ENCODE peak calls at places on chromosomes 1 and 21, in six cellular contexts. J is neural progenitor cell, W is foreskin fibroblast, X is AG09319, E is IMR-90, G is body of pancreas. H is an unnamed sample.

GRCh38 chr1:58888776-58889341 is 105.0 kb upstream of the JUN start:
- DNase-seq in W (peak), G (no peak), J (no peak), X (no peak), E (peak), H (no peak)

GRCh38 chr1:178126790-178127189 is 32.9 kb downstream of the RASAL2 start:
- DNase-seq in G (no peak), X (peak), E (peak), W (peak), J (no peak), H (no peak)

GRCh38 chr1:181643631-181644030 is 160.3 kb downstream of the CACNA1E start:
- DNase-seq in E (no peak), G (no peak), X (no peak), J (no peak), W (no peak), H (no peak)

GRCh38 chr1:31987231-31987630 is 26.4 kb upstream of the KHDRBS1 start:
- DNase-seq in W (no peak), G (no peak), E (no peak), J (peak), X (no peak), H (no peak)

GRCh38 chr1:19650416-19651140 is 6.5 kb downstream of the NBL1 start:
- DNase-seq in G (no peak), W (peak), J (no peak), E (no peak), X (no peak), H (no peak)

GRCh38 chr1:108570998-108571401 is 11.1 kb downstream of the EEIG2 start:
- DNase-seq in J (no peak), E (no peak), X (no peak), W (no peak), G (no peak), H (no peak)

GRCh38 chr1:160739098-160739511 is at the start of gene SLAMF7:
- DNase-seq in X (no peak), J (no peak), E (no peak), G (no peak), W (no peak), H (no peak)

GRCh38 chr21:28445081-28445830 is 547.4 kb downstream of the LTN1 start:
- DNase-seq in J (no peak), X (no peak), W (peak), G (no peak), E (peak), H (no peak)

GRCh38 chr1:231937013-231937754 is 310.6 kb downstream of the DISC1 start:
- DNase-seq in G (peak), J (no peak), E (no peak), W (no peak), X (no peak), H (no peak)

GRCh38 chr1:216944864-216945505 is 221.8 kb upstream of the ESRRG start:
- DNase-seq in W (no peak), E (no peak), G (no peak), X (no peak), J (peak), H (no peak)

GRCh38 chr1:203968728-203969127 is 104.2 kb upstream of the SOX13 start:
- DNase-seq in E (no peak), W (no peak), J (no peak), X (no peak), G (no peak), H (no peak)

GRCh38 chr21:35738342-35738961 is 321.9 kb downstream of the SETD4 start:
- DNase-seq in E (peak), G (peak), J (no peak), W (peak), X (no peak), H (no peak)

GRCh38 chr1:234515821-234516241 is 36.9 kb upstream of the TARBP1 start:
- DNase-seq in W (peak), E (peak), G (no peak), X (no peak), J (no peak), H (no peak)

GRCh38 chr1:151823175-151823574 is 8.4 kb downstream of the RORC start:
- DNase-seq in W (no peak), J (no peak), G (no peak), X (no peak), E (no peak), H (no peak)

GRCh38 chr1:220954321-220954720 is 75.1 kb downstream of the HLX start:
- DNase-seq in W (no peak), X (no peak), G (no peak), E (no peak), J (no peak), H (no peak)

GRCh38 chr1:81607086-81607485 is 193.6 kb upstream of the ADGRL2 start:
- DNase-seq in J (no peak), G (no peak), W (no peak), X (no peak), E (no peak), H (no peak)

GRCh38 chr1:198556969-198557368 is 16.5 kb upstream of the ATP6V1G3 start:
- DNase-seq in X (no peak), E (no peak), G (no peak), J (no peak), W (peak), H (no peak)

GRCh38 chr1:165215676-165216075 is 140.8 kb downstream of the LMX1A start:
- DNase-seq in W (no peak), X (no peak), G (no peak), E (no peak), J (no peak), H (no peak)

DNA sequence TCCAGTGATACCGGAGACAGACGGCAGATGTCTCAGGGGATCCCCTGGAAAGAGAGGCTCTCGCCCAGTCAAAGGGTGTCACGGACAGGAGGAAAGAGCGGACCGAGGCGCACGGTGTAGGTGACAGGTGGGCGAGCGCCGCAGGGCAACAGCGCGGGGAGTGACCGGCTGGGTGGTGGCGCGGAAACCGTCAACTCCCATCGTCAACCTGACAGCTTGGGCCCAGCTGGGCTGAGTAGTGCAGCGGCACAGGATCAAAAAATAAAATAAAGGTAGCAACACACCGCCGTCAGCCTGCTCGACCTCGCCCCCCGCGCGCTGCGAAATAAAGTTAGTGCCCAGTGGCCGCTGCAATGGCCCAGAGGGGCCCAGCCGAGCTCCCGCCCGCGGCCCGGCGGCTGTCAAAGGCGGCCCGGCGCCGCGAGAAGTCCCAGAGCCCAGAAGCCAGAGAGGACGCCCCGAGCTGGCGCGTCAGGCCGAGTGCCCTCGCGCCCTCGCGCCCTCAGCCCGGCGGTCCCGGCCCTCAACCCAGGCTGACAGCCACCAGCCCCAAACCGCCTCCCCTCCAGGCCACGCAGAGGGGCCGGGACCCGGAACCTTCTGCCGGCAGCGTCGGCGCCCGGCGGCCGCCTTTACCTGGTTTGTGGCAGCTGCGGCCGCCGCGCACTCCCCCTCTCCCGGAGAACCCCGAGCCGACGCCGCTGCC is at the start of gene LYST:
- DNase-seq in E (peak), J (peak), G (peak), W (peak), X (no peak), H (peak)
- TF ChIP-seq CTCF in E (peak), J (no peak), G (no peak), W (peak), X (peak), H (no peak)

GRCh38 chr1:90580176-90580575 is 136.9 kb downstream of the BARHL2 start:
- DNase-seq in X (no peak), W (no peak), E (no peak), J (no peak), G (no peak), H (no peak)

GRCh38 chr1:90573736-90574135 is 143.4 kb downstream of the BARHL2 start:
- DNase-seq in W (no peak), J (no peak), X (no peak), G (no peak), E (no peak), H (no peak)

GRCh38 chr1:90574692-90575370 is 142.3 kb downstream of the BARHL2 start:
- DNase-seq in J (no peak), X (no peak), E (no peak), W (no peak), G (no peak), H (no peak)

DNA sequence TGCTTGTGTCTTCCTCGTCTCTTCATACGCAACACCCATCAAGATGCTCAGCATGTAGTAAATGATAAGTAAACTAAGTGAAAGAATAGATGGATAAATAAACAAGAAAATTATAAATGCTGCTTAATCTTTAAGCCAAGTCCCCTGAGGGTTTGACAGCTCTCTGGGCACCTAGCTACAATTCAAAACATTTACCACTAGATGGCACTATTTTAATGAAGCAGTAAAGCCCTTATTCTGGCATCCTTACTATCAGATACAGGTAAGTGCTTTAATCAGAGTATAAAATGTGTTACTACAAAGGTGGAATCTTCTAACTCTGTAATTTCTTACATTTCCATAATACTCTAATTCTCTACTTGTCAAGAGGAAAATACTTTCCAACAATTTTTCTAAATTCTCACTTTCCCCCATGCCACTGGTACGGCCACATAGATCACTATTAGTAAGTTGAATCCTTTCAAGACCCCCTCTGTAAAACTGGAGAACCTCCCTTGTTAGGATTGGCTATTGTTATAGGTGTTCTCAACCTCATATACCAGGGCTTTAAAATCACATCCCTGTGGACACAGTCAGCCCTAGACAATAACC is 137.8 kb downstream of the BARHL2 start:
- DNase-seq in W (peak), G (no peak), X (peak), E (peak), J (peak), H (no peak)
- TF ChIP-seq CTCF in W (peak), G (peak), X (peak), E (peak), J (peak), H (peak)

GRCh38 chr1:6440198-6441126 is 15.9 kb downstream of the ESPN start:
- DNase-seq in E (peak), J (peak), X (no peak), G (peak), W (peak), H (no peak)
- TF ChIP-seq CTCF in E (peak), J (peak), X (no peak), G (no peak), W (peak), H (peak)

GRCh38 chr1:154906621-154907081 is 29.9 kb downstream of the PMVK start:
- DNase-seq in X (no peak), G (no peak), J (no peak), E (no peak), W (peak), H (no peak)
- TF ChIP-seq CTCF in X (peak), G (peak), J (peak), E (peak), W (peak), H (no peak)

GRCh38 chr1:63921357-63921756 is 147.5 kb downstream of the ROR1 start:
- DNase-seq in X (no peak), J (no peak), E (no peak), W (no peak), G (no peak), H (no peak)

GRCh38 chr1:63922848-63923247 is 149.0 kb downstream of the ROR1 start:
- DNase-seq in G (peak), J (no peak), W (no peak), X (no peak), E (no peak), H (no peak)

GRCh38 chr1:63917571-63918394 is 144.0 kb downstream of the ROR1 start:
- DNase-seq in W (no peak), J (peak), E (peak), G (no peak), X (no peak), H (peak)

GRCh38 chr1:63918395-63918945 is 144.7 kb downstream of the ROR1 start:
- DNase-seq in X (no peak), G (no peak), J (no peak), W (no peak), E (no peak), H (no peak)

GRCh38 chr1:63920154-63921117 is 146.6 kb downstream of the ROR1 start:
- DNase-seq in X (peak), J (no peak), W (peak), E (peak), G (no peak), H (no peak)
- TF ChIP-seq CTCF in X (peak), J (peak), W (peak), E (peak), G (peak), H (no peak)

GRCh38 chr1:180213401-180214177 is 16.5 kb upstream of the LHX4 start:
- DNase-seq in X (no peak), G (no peak), J (peak), W (peak), E (no peak), H (no peak)
- TF ChIP-seq CTCF in X (no peak), G (no peak), J (no peak), W (no peak), E (no peak), H (no peak)

GRCh38 chr1:37016121-37016520 is 18.2 kb downstream of the GRIK3 start:
- DNase-seq in X (no peak), G (no peak), J (no peak), E (no peak), W (no peak), H (no peak)

GRCh38 chr1:37017737-37018136 is 16.6 kb downstream of the GRIK3 start:
- DNase-seq in E (no peak), W (no peak), J (no peak), X (no peak), G (no peak), H (no peak)

GRCh38 chr1:37015713-37016112 is 18.6 kb downstream of the GRIK3 start:
- DNase-seq in G (no peak), X (no peak), J (no peak), E (no peak), W (no peak), H (no peak)

GRCh38 chr1:37020653-37021277 is 13.6 kb downstream of the GRIK3 start:
- DNase-seq in W (no peak), J (peak), X (no peak), G (no peak), E (no peak), H (peak)
- TF ChIP-seq CTCF in W (no peak), J (peak), X (no peak), G (no peak), E (no peak), H (no peak)

GRCh38 chr1:16073490-16074104 is at the start of gene FAM131C:
- DNase-seq in G (peak), W (peak), X (no peak), E (no peak), J (peak), H (peak)
- TF ChIP-seq CTCF in G (peak), W (no peak), X (peak), E (peak), J (peak), H (peak)

GRCh38 chr21:40852563-40852962 is 5.6 kb upstream of the DSCAM start:
- DNase-seq in E (no peak), G (no peak), J (no peak), X (no peak), W (no peak), H (no peak)
- TF ChIP-seq CTCF in E (no peak), G (peak), J (peak), X (no peak), W (no peak), H (no peak)

H was measured in endothelial cell.